ENCODE peak calls at places on chromosomes 12 and 14, in ten cellular contexts. L, I, X, F, B, Z, M, C, P and J are unnamed samples.

GRCh38 chr12:127054531-127054930 is 1212.4 kb upstream of the TMEM132C start:
- DNase-seq in F (no peak), C (no peak), B (no peak), Z (no peak), I (no peak), M (no peak), P (no peak), L (peak), X (no peak), J (no peak)

GRCh38 chr12:24306001-24306400 is 356.5 kb upstream of the SOX5 start:
- DNase-seq in C (no peak), L (no peak), P (no peak), F (no peak), Z (no peak), M (no peak), B (no peak), I (no peak), X (no peak), J (no peak)

GRCh38 chr12:10559241-10559640 is 53.6 kb downstream of the EIF2S3B start:
- DNase-seq in I (no peak), F (no peak), L (no peak), X (no peak), P (no peak), B (no peak), Z (no peak), M (no peak), C (no peak), J (no peak)

GRCh38 chr12:122980192-122981035 is at the start of gene ARL6IP4:
- DNase-seq in X (peak), B (peak), Z (peak), P (peak), L (peak), C (peak), I (peak), M (peak), F (no peak), J (peak)

GRCh38 chr14:82385043-82385442 is 851.4 kb upstream of the SEL1L start:
- DNase-seq in I (no peak), B (no peak), M (no peak), X (no peak), P (no peak), L (no peak), Z (no peak), C (peak), F (no peak), J (no peak)

GRCh38 chr12:104414581-104415305 is 42.0 kb upstream of the CHST11 start:
- DNase-seq in C (no peak), B (no peak), L (no peak), F (no peak), Z (no peak), X (no peak), I (no peak), P (no peak), M (no peak), J (no peak)

GRCh38 chr14:100375273-100375962 is 52.3 kb downstream of the SLC25A47 start:
- DNase-seq in C (peak), B (peak), L (peak), M (peak), F (no peak), P (no peak), X (no peak), Z (peak), I (peak), J (peak)

GRCh38 chr12:12172106-12172511 is 94.7 kb downstream of the LRP6 start:
- DNase-seq in B (no peak), Z (no peak), P (no peak), I (no peak), L (peak), M (no peak), F (no peak), X (no peak), C (peak), J (no peak)

GRCh38 chr12:3199551-3200031 is 122.4 kb downstream of the TSPAN9 start:
- DNase-seq in C (peak), M (no peak), Z (no peak), B (no peak), F (no peak), I (no peak), P (no peak), L (peak), X (no peak), J (no peak)

GRCh38 chr14:102464846-102465341 is 44.7 kb downstream of the ANKRD9 start:
- DNase-seq in F (no peak), P (peak), Z (no peak), M (no peak), L (no peak), I (no peak), B (no peak), X (no peak), C (no peak), J (no peak)

GRCh38 chr12:24595652-24596235 is 353.2 kb downstream of the BCAT1 start:
- DNase-seq in P (peak), I (no peak), M (no peak), X (no peak), L (peak), F (no peak), C (peak), B (no peak), Z (peak), J (no peak)

GRCh38 chr14:70742316-70742715 is 67.0 kb downstream of the MAP3K9 start:
- DNase-seq in X (no peak), I (no peak), M (no peak), C (no peak), L (no peak), B (no peak), P (no peak), Z (no peak), F (no peak), J (no peak)

GRCh38 chr12:51788876-51789275 is 59.6 kb downstream of the FIGNL2 start:
- DNase-seq in M (no peak), Z (no peak), F (no peak), B (no peak), I (no peak), C (peak), X (no peak), P (no peak), L (peak), J (no peak)

GRCh38 chr12:101696477-101697196 is 803 bp upstream of the CHPT1 start:
- DNase-seq in F (no peak), I (peak), L (no peak), Z (no peak), X (peak), P (peak), C (peak), B (peak), M (peak), J (no peak)

GRCh38 chr12:53324113-53324778 is 2.8 kb upstream of the AAAS start:
- DNase-seq in C (no peak), X (no peak), P (no peak), M (no peak), I (peak), L (no peak), F (no peak), B (peak), Z (peak), J (peak)

GRCh38 chr12:11959117-11959823 is 111.5 kb upstream of the BCL2L14 start:
- DNase-seq in Z (no peak), C (peak), M (no peak), B (no peak), L (peak), X (no peak), P (no peak), F (no peak), I (no peak), J (no peak)

GRCh38 chr12:46667547-46667946 is 158.2 kb downstream of the SLC38A4 start:
- DNase-seq in Z (no peak), P (no peak), F (no peak), I (no peak), L (peak), C (peak), X (no peak), M (no peak), B (no peak), J (no peak)

GRCh38 chr12:116282371-116283286 is 5.1 kb upstream of the MED13L start:
- DNase-seq in L (no peak), B (no peak), F (no peak), I (no peak), Z (no peak), C (no peak), M (no peak), X (no peak), P (no peak), J (no peak)

GRCh38 chr12:3266638-3267037 is 189.5 kb downstream of the TSPAN9 start:
- DNase-seq in M (no peak), C (no peak), L (no peak), I (no peak), Z (no peak), X (no peak), P (no peak), B (no peak), F (no peak), J (no peak)

GRCh38 chr12:113057565-113058485 is 1.3 kb downstream of the DTX1 start:
- DNase-seq in I (no peak), L (no peak), C (no peak), M (no peak), B (no peak), X (no peak), F (no peak), P (no peak), Z (peak), J (no peak)